ENCODE peak calls at places on chromosomes 7 and 10, in six cellular contexts. E is right lobe of liver; F is SK-N-SH; D is tibial artery; Q is heart left ventricle; H is CD4-positive, CD25-positive, alpha-beta regulatory T cell. L is an unnamed sample. For H3K4me1, the result is how much of the 10 kb centered on the place peaks cover.

GRCh38 chr7:104096683-104097082 is 107.2 kb upstream of the RELN start:
- DNase-seq in F (no peak), E (peak), Q (no peak), D (no peak), H (no peak), L (no peak)

GRCh38 chr10:103504181-103504783 is 10.8 kb downstream of the NEURL1 start:
- DNase-seq in Q (no peak), H (no peak), E (no peak), D (no peak), F (peak), L (no peak)

GRCh38 chr7:74657692-74658170 is at the start of gene GTF2I:
- DNase-seq in Q (peak), E (peak), F (no peak), H (no peak), D (peak), L (no peak)

GRCh38 chr10:91313761-91314520 is 93.5 kb downstream of the PCGF5 start:
- DNase-seq in D (no peak), E (no peak), H (peak), F (no peak), Q (no peak), L (no peak)

GRCh38 chr10:92240289-92241157 is 50.4 kb downstream of the CPEB3 start:
- DNase-seq in Q (no peak), H (peak), F (peak), E (peak), D (peak), L (peak)

GRCh38 chr7:280461-280860 is 9.5 kb upstream of the FOXL3 start:
- DNase-seq in H (no peak), Q (peak), D (no peak), E (no peak), F (no peak), L (no peak)

GRCh38 chr7:3336042-3336665 is 35.1 kb downstream of the SDK1 start:
- DNase-seq in D (no peak), H (no peak), Q (no peak), F (no peak), E (no peak), L (no peak)

GRCh38 chr7:74272305-74273038 is 16.7 kb upstream of the CLIP2 start:
- DNase-seq in H (no peak), E (peak), F (peak), D (peak), Q (peak), L (peak)

GRCh38 chr10:24463683-24464426 is 254.9 kb downstream of the KIAA1217 start:
- DNase-seq in H (no peak), Q (no peak), E (peak), D (no peak), F (no peak), L (no peak)

GRCh38 chr7:4851459-4852422 is 10.1 kb downstream of the PAPOLB start:
- DNase-seq in H (no peak), D (no peak), E (no peak), F (no peak), Q (no peak), L (no peak)

GRCh38 chr10:130924138-130924819 is 387.2 kb downstream of the TCERG1L start:
- DNase-seq in H (no peak), F (no peak), E (no peak), Q (no peak), D (no peak), L (peak)

GRCh38 chr7:68246189-68246633 is 1249.6 kb downstream of the TYW1 start:
- DNase-seq in H (no peak), D (no peak), E (no peak), F (no peak), Q (no peak), L (no peak)

GRCh38 chr7:134476044-134476443 is 17.1 kb upstream of the AKR1B1 start:
- DNase-seq in F (no peak), E (no peak), Q (no peak), D (no peak), H (no peak), L (no peak)
- H3K4me1 ChIP-seq in F (under half), E (under half), Q (under half), D (under half), H (under half), L (under half)

DNA sequence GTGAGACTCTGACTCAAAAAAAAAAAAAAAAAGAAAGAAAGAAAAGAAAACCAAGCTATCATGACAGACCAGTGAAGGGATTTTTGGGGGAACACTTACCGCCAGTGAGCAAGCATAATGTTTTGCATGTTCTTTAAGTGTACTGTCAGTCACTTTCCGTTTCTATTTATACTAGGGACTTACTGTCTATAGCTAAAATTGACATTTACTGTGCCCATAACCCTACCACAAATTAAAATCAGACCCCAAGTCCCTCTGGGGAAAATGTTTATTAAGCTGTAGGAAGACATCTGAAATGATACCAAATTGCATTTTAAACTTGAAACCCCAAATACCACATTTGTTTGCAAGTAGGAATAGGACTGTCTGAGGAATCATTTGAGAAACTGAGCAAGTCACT is 252.8 kb downstream of the TRIL start:
- DNase-seq in F (no peak), Q (no peak), E (no peak), H (no peak), D (no peak), L (no peak)
- H3K4me1 ChIP-seq in F (under half), Q (under half), E (under half), H (under half), D (under half), L (under half)

DNA sequence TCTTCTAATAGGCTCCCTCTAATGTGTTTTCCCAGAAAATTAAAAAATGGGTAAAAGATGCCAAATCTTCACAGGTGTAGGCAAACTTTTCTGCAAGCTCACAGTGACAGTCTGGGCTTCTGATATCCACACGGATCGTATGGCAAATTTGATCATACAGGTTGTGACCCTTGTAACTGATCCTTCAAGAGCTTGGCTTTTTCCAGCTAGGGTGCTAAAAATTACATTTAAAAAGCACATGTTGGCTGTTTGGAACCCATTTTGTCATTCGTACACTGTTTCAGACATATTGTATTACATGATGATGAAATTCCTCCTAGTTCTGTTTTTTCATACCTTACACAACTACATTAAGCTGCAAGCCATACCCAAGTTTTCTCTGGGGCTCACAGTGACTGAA is 138.7 kb downstream of the GFRA1 start:
- DNase-seq in Q (no peak), E (no peak), D (no peak), H (no peak), F (no peak), L (no peak)
- H3K4me1 ChIP-seq in Q (under half), E (under half), D (under half), H (under half), F (under half), L (under half)

DNA sequence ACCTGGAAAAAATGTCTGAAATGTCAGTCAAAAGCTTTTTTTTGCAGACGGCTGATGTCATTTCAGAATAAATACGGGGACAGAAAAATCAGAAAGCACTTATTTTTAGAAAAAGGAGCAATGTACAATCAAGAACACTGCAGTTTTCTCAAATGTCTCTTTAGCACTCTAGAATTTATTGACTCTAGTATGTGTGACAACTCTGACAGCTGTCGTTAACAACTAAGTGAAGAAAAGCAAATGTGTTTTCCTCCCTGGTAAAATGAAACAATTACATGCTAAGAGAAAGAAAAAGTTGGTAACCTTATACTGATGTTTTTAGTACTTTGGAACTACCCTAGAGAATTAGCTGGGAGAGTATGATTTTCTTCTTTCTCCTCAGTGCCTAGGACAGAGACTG is 497.4 kb downstream of the GRM8 start:
- DNase-seq in E (no peak), F (no peak), Q (no peak), H (no peak), D (no peak), L (no peak)
- H3K4me1 ChIP-seq in E (under half), F (under half), Q (under half), H (under half), D (under half), L (under half)

DNA sequence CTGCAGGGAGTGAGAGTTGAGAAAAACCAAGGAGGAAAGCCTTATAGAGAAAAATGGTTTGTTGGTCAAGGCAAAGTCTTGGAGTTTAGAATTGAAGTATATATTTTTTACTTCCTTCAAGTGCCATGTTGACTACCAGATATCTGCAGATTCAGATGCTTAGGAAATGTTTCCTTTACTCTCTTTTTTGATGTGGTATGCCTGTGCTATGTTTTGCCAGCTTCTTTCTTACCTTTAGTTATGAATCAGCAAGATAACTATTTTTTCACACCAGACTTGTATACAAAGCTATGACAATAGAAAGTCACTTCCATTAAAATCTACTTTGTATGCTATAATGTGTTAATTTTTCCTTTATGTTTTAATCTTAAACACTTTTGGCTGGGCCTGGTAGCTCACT is 3.6 kb downstream of the R3HCC1L start:
- DNase-seq in Q (no peak), F (no peak), E (no peak), D (no peak), H (peak), L (no peak)
- H3K4me1 ChIP-seq in Q (under half), F (under half), E (under half), D (under half), H (half or more), L (under half)

DNA sequence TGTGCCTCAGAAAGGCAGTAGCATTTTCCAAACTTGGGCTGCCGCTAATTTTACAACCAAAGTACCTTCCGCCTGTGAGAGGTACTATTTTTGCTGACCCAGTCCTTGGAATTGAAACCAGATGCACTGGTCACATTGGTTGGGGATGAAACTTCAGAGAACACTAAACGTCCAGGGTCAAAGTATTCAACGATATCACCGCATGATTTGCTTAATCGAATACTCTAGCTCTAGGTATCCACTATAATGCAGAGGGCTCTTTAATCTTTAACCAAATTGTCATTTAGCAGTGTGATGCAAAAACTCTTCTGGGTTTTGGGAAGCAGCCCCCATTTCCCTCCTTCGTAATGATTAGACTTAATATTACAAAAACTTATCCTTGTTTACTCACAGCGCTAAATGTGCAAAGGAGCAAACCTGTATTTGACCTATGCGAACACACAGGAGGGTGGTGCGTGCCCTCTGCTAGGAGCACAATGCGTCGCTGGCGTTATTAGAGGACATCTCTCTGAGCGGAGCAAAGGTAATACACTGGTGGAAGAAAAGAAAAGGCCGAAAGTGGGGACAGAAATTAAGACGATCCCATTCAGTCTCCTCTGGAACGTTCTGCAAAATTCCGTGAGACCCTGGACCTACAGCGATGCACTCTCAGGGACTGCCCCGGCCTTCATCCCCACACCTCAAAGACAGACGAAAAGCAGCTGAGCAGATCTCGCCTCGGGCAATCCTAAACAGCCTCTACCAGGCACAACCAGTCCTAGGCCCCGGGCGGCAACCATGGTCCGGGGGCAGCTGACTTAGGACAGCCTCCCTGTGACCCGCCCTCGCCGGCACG is 916 bp upstream of the EEPD1 start:
- DNase-seq in Q (no peak), D (no peak), E (no peak), F (no peak), H (no peak), L (no peak)
- H3K4me1 ChIP-seq in Q (under half), D (under half), E (half or more), F (under half), H (under half), L (under half)

L was measured in right atrium auricular region.